ENCODE peak calls at places on chromosomes 4 and X, in four cellular contexts. K is hepatocyte, N is MCF 10A, R is stomach. I is an unnamed sample.

GRCh38 chrX:1493877-1494510 is 41.3 kb upstream of the ASMTL start:
- DNase-seq in K (no peak), N (no peak), R (no peak), I (peak)

GRCh38 chrX:123833387-123833786 is 26.5 kb upstream of the XIAP start:
- DNase-seq in K (peak), N (peak), R (peak), I (peak)

GRCh38 chr4:127370495-127371069 is 262.2 kb upstream of the INTU start:
- DNase-seq in K (peak), N (peak), R (peak), I (no peak)

GRCh38 chrX:48035891-48036290 is 29.1 kb downstream of the SPACA5 start:
- DNase-seq in K (no peak), N (no peak), R (no peak), I (no peak)

GRCh38 chr4:37864786-37865185 is 26.1 kb upstream of the TBC1D1 start:
- DNase-seq in K (no peak), N (no peak), R (no peak), I (no peak)

GRCh38 chr4:121796283-121796682 is 4.8 kb upstream of the EXOSC9 start:
- DNase-seq in K (no peak), N (no peak), R (no peak), I (no peak)

GRCh38 chr4:77193511-77194236 is 36.7 kb downstream of the CCNG2 start:
- DNase-seq in K (no peak), N (no peak), R (peak), I (no peak)

GRCh38 chrX:26234177-26234576 is 18.2 kb downstream of the MAGEB5 start:
- DNase-seq in K (no peak), N (no peak), R (no peak), I (no peak)

GRCh38 chrX:48835524-48836329 is at the start of gene PCSK1N:
- DNase-seq in K (peak), N (no peak), R (no peak), I (peak)

GRCh38 chr4:100461796-100462195 is 56.0 kb downstream of the EMCN start:
- DNase-seq in K (no peak), N (peak), R (no peak), I (no peak)

GRCh38 chr4:60241886-60242285 is 958.2 kb upstream of the ADGRL3 start:
- DNase-seq in K (peak), N (no peak), R (no peak), I (no peak)

GRCh38 chrX:71420686-71421085 is 54.5 kb downstream of the TAF1 start:
- DNase-seq in K (peak), N (no peak), R (no peak), I (peak)

GRCh38 chr4:155735506-155735905 is 23.3 kb upstream of the GUCY1B1 start:
- DNase-seq in K (no peak), N (no peak), R (no peak), I (no peak)

GRCh38 chrX:50839730-50840129 is 25.7 kb upstream of the SHROOM4 start:
- DNase-seq in K (no peak), N (no peak), R (no peak), I (no peak)

GRCh38 chr4:172707622-172708021 is 461.0 kb upstream of the GALNT7 start:
- DNase-seq in K (peak), N (no peak), R (no peak), I (no peak)

GRCh38 chr4:7333801-7334421 is 100.8 kb downstream of the PSAPL1 start:
- DNase-seq in K (no peak), N (no peak), R (no peak), I (no peak)

GRCh38 chrX:68183612-68184214 is 249.6 kb downstream of the OPHN1 start:
- DNase-seq in K (peak), N (peak), R (no peak), I (no peak)

GRCh38 chr4:36677122-36677521 is 395.7 kb downstream of the DTHD1 start:
- DNase-seq in K (no peak), N (peak), R (no peak), I (no peak)

GRCh38 chrX:13652256-13653021 is 502 bp upstream of the TCEANC start:
- DNase-seq in K (no peak), N (peak), R (no peak), I (no peak)

GRCh38 chrX:129145382-129145781 is 377.9 kb downstream of the SMARCA1 start:
- DNase-seq in K (no peak), N (no peak), R (no peak), I (peak)

GRCh38 chrX:39445336-39445735 is 644.1 kb downstream of the MID1IP1 start:
- DNase-seq in K (no peak), N (peak), R (peak), I (no peak)

GRCh38 chrX:140733766-140734342 is 24.3 kb downstream of the LINC00632 start:
- DNase-seq in K (peak), N (peak), R (no peak), I (peak)

GRCh38 chr4:100489316-100489715 is 28.5 kb downstream of the EMCN start:
- DNase-seq in K (no peak), N (no peak), R (no peak), I (no peak)

GRCh38 chr4:23822181-23822580 is 67.7 kb downstream of the PPARGC1A start:
- DNase-seq in K (no peak), N (peak), R (no peak), I (no peak)

GRCh38 chrX:32673193-32673592 is 538.2 kb downstream of the DMD start:
- DNase-seq in K (peak), N (peak), R (no peak), I (no peak)

GRCh38 chr4:174122705-174123104 is 160.8 kb downstream of the FBXO8 start:
- DNase-seq in K (no peak), N (no peak), R (no peak), I (no peak)

GRCh38 chr4:55807556-55807955 is 12.0 kb upstream of the EXOC1L start:
- DNase-seq in K (no peak), N (no peak), R (no peak), I (no peak)
- TF ChIP-seq CTCF in K (no peak), N (no peak), R (no peak), I (no peak)

GRCh38 chr4:1763550-1764080 is 29.5 kb upstream of the FGFR3 start:
- DNase-seq in K (peak), N (no peak), R (peak), I (no peak)
- TF ChIP-seq CTCF in K (peak), N (no peak), R (peak), I (no peak)

GRCh38 chr4:4689694-4690440 is 148.0 kb upstream of the STX18 start:
- DNase-seq in K (no peak), N (no peak), R (no peak), I (no peak)
- TF ChIP-seq CTCF in K (no peak), N (no peak), R (no peak), I (no peak)

GRCh38 chrX:8688776-8689175 is 43.2 kb downstream of the ANOS1 start:
- DNase-seq in K (no peak), N (no peak), R (no peak), I (no peak)

GRCh38 chrX:8679572-8679971 is 52.4 kb downstream of the ANOS1 start:
- DNase-seq in K (no peak), N (no peak), R (no peak), I (no peak)

GRCh38 chrX:8689473-8689872 is 42.5 kb downstream of the ANOS1 start:
- DNase-seq in K (no peak), N (no peak), R (no peak), I (no peak)

DNA sequence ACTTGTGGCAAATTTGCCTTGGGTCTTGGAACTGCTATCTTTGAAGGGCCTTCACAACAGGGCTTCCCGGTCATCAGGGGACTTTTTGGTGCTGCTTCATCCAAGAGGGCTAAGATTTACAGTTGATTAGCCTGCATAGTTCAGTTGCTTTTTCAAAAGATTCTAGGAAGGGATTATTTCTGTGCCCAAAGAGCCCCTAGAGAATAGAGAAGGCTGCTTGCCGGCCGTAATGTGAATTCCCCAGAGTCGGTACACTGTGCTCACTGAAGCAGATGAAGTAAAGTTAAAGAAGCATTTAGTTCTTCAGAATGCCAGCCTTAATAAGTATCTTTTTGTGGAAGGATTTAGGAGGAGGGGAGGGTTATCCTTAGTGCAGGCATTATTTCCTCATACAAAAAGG is 47.7 kb downstream of the ANOS1 start:
- DNase-seq in K (no peak), N (no peak), R (no peak), I (no peak)
- TF ChIP-seq CTCF in K (no peak), N (no peak), R (no peak), I (no peak)

GRCh38 chr4:73573794-73574528 is 46.3 kb downstream of the RASSF6 start:
- DNase-seq in K (peak), N (peak), R (peak), I (peak)
- TF ChIP-seq CTCF in K (peak), N (peak), R (peak), I (peak)

I was measured in glutamatergic neuron.